ENCODE peak calls at places on chromosome 4, in seven cellular contexts. One of them, this sample, is unnamed.

GRCh38 chr4:67571975-67572374 is 13.4 kb downstream of the STAP1 start:
- DNase-seq in Panc1: no peak
- DNase-seq in effector memory CD4-positive, alpha-beta T cell: no peak
- DNase-seq in body of pancreas: no peak
- DNase-seq in uterus: no peak
- DNase-seq in breast epithelium: no peak
- DNase-seq in RWPE1: no peak
- DNase-seq in this sample: no peak

GRCh38 chr4:148203056-148203898 is 238.9 kb downstream of the NR3C2 start:
- DNase-seq in Panc1: no peak
- DNase-seq in effector memory CD4-positive, alpha-beta T cell: no peak
- DNase-seq in body of pancreas: peak
- DNase-seq in uterus: no peak
- DNase-seq in breast epithelium: no peak
- DNase-seq in RWPE1: no peak
- DNase-seq in this sample: no peak

GRCh38 chr4:186889876-186890643 is 166.4 kb upstream of the FAT1 start:
- DNase-seq in Panc1: no peak
- DNase-seq in effector memory CD4-positive, alpha-beta T cell: no peak
- DNase-seq in body of pancreas: no peak
- DNase-seq in uterus: no peak
- DNase-seq in breast epithelium: no peak
- DNase-seq in RWPE1: no peak
- DNase-seq in this sample: no peak

GRCh38 chr4:21507439-21507838 is 441.1 kb downstream of the KCNIP4 start:
- DNase-seq in Panc1: no peak
- DNase-seq in effector memory CD4-positive, alpha-beta T cell: no peak
- DNase-seq in body of pancreas: no peak
- DNase-seq in uterus: no peak
- DNase-seq in breast epithelium: no peak
- DNase-seq in RWPE1: peak
- DNase-seq in this sample: no peak

GRCh38 chr4:8523175-8523574 is 57.0 kb upstream of the GPR78 start:
- DNase-seq in Panc1: no peak
- DNase-seq in effector memory CD4-positive, alpha-beta T cell: no peak
- DNase-seq in body of pancreas: peak
- DNase-seq in uterus: no peak
- DNase-seq in breast epithelium: no peak
- DNase-seq in RWPE1: no peak
- DNase-seq in this sample: no peak

GRCh38 chr4:167885872-167886271 is 206.5 kb upstream of the ANXA10 start:
- DNase-seq in Panc1: no peak
- DNase-seq in effector memory CD4-positive, alpha-beta T cell: no peak
- DNase-seq in body of pancreas: no peak
- DNase-seq in uterus: no peak
- DNase-seq in breast epithelium: no peak
- DNase-seq in RWPE1: peak
- DNase-seq in this sample: no peak

GRCh38 chr4:39205000-39205399 is 22.7 kb downstream of the WDR19 start:
- DNase-seq in Panc1: no peak
- DNase-seq in effector memory CD4-positive, alpha-beta T cell: no peak
- DNase-seq in body of pancreas: no peak
- DNase-seq in uterus: no peak
- DNase-seq in breast epithelium: no peak
- DNase-seq in RWPE1: no peak
- DNase-seq in this sample: peak

GRCh38 chr4:122652379-122652778 is 31.5 kb upstream of the IL21 start:
- DNase-seq in Panc1: peak
- DNase-seq in effector memory CD4-positive, alpha-beta T cell: no peak
- DNase-seq in body of pancreas: peak
- DNase-seq in uterus: peak
- DNase-seq in breast epithelium: peak
- DNase-seq in RWPE1: peak
- DNase-seq in this sample: peak

GRCh38 chr4:143358923-143359694 is 22.4 kb downstream of the GAB1 start:
- DNase-seq in Panc1: no peak
- DNase-seq in effector memory CD4-positive, alpha-beta T cell: no peak
- DNase-seq in body of pancreas: peak
- DNase-seq in uterus: no peak
- DNase-seq in breast epithelium: peak
- DNase-seq in RWPE1: peak
- DNase-seq in this sample: no peak

GRCh38 chr4:86497980-86498379 is 96.1 kb upstream of the PTPN13 start:
- DNase-seq in Panc1: no peak
- DNase-seq in effector memory CD4-positive, alpha-beta T cell: no peak
- DNase-seq in body of pancreas: no peak
- DNase-seq in uterus: no peak
- DNase-seq in breast epithelium: peak
- DNase-seq in RWPE1: no peak
- DNase-seq in this sample: peak

GRCh38 chr4:146567396-146567795 is 45.7 kb upstream of the SLC10A7 start:
- DNase-seq in Panc1: no peak
- DNase-seq in effector memory CD4-positive, alpha-beta T cell: no peak
- DNase-seq in body of pancreas: no peak
- DNase-seq in uterus: no peak
- DNase-seq in breast epithelium: no peak
- DNase-seq in RWPE1: no peak
- DNase-seq in this sample: no peak

GRCh38 chr4:183333983-183334382 is 11.8 kb upstream of the CLDN24 start:
- DNase-seq in Panc1: no peak
- DNase-seq in effector memory CD4-positive, alpha-beta T cell: no peak
- DNase-seq in body of pancreas: no peak
- DNase-seq in uterus: no peak
- DNase-seq in breast epithelium: no peak
- DNase-seq in RWPE1: no peak
- DNase-seq in this sample: no peak

GRCh38 chr4:8159522-8160232 is 1.1 kb upstream of the ABLIM2 start:
- DNase-seq in Panc1: no peak
- DNase-seq in effector memory CD4-positive, alpha-beta T cell: no peak
- DNase-seq in body of pancreas: peak
- DNase-seq in uterus: no peak
- DNase-seq in breast epithelium: no peak
- DNase-seq in RWPE1: no peak
- DNase-seq in this sample: no peak

GRCh38 chr4:1593881-1594345 is 90.2 kb downstream of the FAM53A start:
- DNase-seq in Panc1: no peak
- DNase-seq in effector memory CD4-positive, alpha-beta T cell: no peak
- DNase-seq in body of pancreas: no peak
- DNase-seq in uterus: no peak
- DNase-seq in breast epithelium: no peak
- DNase-seq in RWPE1: no peak
- DNase-seq in this sample: no peak

GRCh38 chr4:87353592-87353991 is 30.9 kb upstream of the HSD17B13 start:
- DNase-seq in Panc1: no peak
- DNase-seq in effector memory CD4-positive, alpha-beta T cell: peak
- DNase-seq in body of pancreas: peak
- DNase-seq in uterus: peak
- DNase-seq in breast epithelium: no peak
- DNase-seq in RWPE1: peak
- DNase-seq in this sample: peak

GRCh38 chr4:142984871-142985585 is 138.9 kb upstream of the INPP4B start:
- DNase-seq in Panc1: no peak
- DNase-seq in effector memory CD4-positive, alpha-beta T cell: no peak
- DNase-seq in body of pancreas: no peak
- DNase-seq in uterus: no peak
- DNase-seq in breast epithelium: no peak
- DNase-seq in RWPE1: peak
- DNase-seq in this sample: no peak

GRCh38 chr4:2832981-2833670 is 10.5 kb upstream of the ADD1 start:
- DNase-seq in Panc1: no peak
- DNase-seq in effector memory CD4-positive, alpha-beta T cell: no peak
- DNase-seq in body of pancreas: no peak
- DNase-seq in uterus: no peak
- DNase-seq in breast epithelium: no peak
- DNase-seq in RWPE1: no peak
- DNase-seq in this sample: no peak

GRCh38 chr4:125041372-125041930 is 273.3 kb upstream of the FAT4 start:
- DNase-seq in Panc1: no peak
- DNase-seq in effector memory CD4-positive, alpha-beta T cell: no peak
- DNase-seq in body of pancreas: no peak
- DNase-seq in uterus: no peak
- DNase-seq in breast epithelium: no peak
- DNase-seq in RWPE1: peak
- DNase-seq in this sample: no peak

GRCh38 chr4:165493359-165493758 is 114.6 kb downstream of the CPE start:
- DNase-seq in Panc1: peak
- DNase-seq in effector memory CD4-positive, alpha-beta T cell: peak
- DNase-seq in body of pancreas: peak
- DNase-seq in uterus: peak
- DNase-seq in breast epithelium: no peak
- DNase-seq in RWPE1: peak
- DNase-seq in this sample: peak

GRCh38 chr4:92104506-92104905 is 199.3 kb upstream of the GRID2 start:
- DNase-seq in Panc1: no peak
- DNase-seq in effector memory CD4-positive, alpha-beta T cell: no peak
- DNase-seq in body of pancreas: no peak
- DNase-seq in uterus: no peak
- DNase-seq in breast epithelium: no peak
- DNase-seq in RWPE1: no peak
- DNase-seq in this sample: no peak

GRCh38 chr4:102169345-102169744 is 175.9 kb downstream of the SLC39A8 start:
- DNase-seq in Panc1: no peak
- DNase-seq in effector memory CD4-positive, alpha-beta T cell: no peak
- DNase-seq in body of pancreas: no peak
- DNase-seq in uterus: no peak
- DNase-seq in breast epithelium: no peak
- DNase-seq in RWPE1: no peak
- DNase-seq in this sample: no peak

GRCh38 chr4:10096201-10096975 is 20.2 kb downstream of the WDR1 start:
- DNase-seq in Panc1: peak
- DNase-seq in effector memory CD4-positive, alpha-beta T cell: peak
- DNase-seq in body of pancreas: peak
- DNase-seq in uterus: peak
- DNase-seq in breast epithelium: no peak
- DNase-seq in RWPE1: peak
- DNase-seq in this sample: peak

GRCh38 chr4:110107868-110108267 is 90.5 kb downstream of the ELOVL6 start:
- DNase-seq in Panc1: no peak
- DNase-seq in effector memory CD4-positive, alpha-beta T cell: no peak
- DNase-seq in body of pancreas: no peak
- DNase-seq in uterus: no peak
- DNase-seq in breast epithelium: no peak
- DNase-seq in RWPE1: no peak
- DNase-seq in this sample: no peak

GRCh38 chr4:110106946-110107325 is 91.5 kb downstream of the ELOVL6 start:
- DNase-seq in Panc1: no peak
- DNase-seq in effector memory CD4-positive, alpha-beta T cell: no peak
- DNase-seq in body of pancreas: no peak
- DNase-seq in uterus: no peak
- DNase-seq in breast epithelium: no peak
- DNase-seq in RWPE1: peak
- DNase-seq in this sample: no peak

GRCh38 chr4:110108960-110109359 is 89.5 kb downstream of the ELOVL6 start:
- DNase-seq in Panc1: no peak
- DNase-seq in effector memory CD4-positive, alpha-beta T cell: no peak
- DNase-seq in body of pancreas: no peak
- DNase-seq in uterus: no peak
- DNase-seq in breast epithelium: no peak
- DNase-seq in RWPE1: no peak
- DNase-seq in this sample: no peak

GRCh38 chr4:110109455-110109854 is 89.0 kb downstream of the ELOVL6 start:
- DNase-seq in Panc1: no peak
- DNase-seq in effector memory CD4-positive, alpha-beta T cell: no peak
- DNase-seq in body of pancreas: no peak
- DNase-seq in uterus: no peak
- DNase-seq in breast epithelium: no peak
- DNase-seq in RWPE1: no peak
- DNase-seq in this sample: no peak

GRCh38 chr4:110108470-110108869 is 89.9 kb downstream of the ELOVL6 start:
- DNase-seq in Panc1: no peak
- DNase-seq in effector memory CD4-positive, alpha-beta T cell: no peak
- DNase-seq in body of pancreas: no peak
- DNase-seq in uterus: no peak
- DNase-seq in breast epithelium: no peak
- DNase-seq in RWPE1: no peak
- DNase-seq in this sample: no peak
- H3K27ac ChIP-seq in Panc1: no peak
- H3K27ac ChIP-seq in effector memory CD4-positive, alpha-beta T cell: no peak
- H3K27ac ChIP-seq in body of pancreas: no peak
- H3K27ac ChIP-seq in uterus: no peak
- H3K27ac ChIP-seq in breast epithelium: no peak
- H3K27ac ChIP-seq in RWPE1: no peak
- H3K27ac ChIP-seq in this sample: no peak

DNA sequence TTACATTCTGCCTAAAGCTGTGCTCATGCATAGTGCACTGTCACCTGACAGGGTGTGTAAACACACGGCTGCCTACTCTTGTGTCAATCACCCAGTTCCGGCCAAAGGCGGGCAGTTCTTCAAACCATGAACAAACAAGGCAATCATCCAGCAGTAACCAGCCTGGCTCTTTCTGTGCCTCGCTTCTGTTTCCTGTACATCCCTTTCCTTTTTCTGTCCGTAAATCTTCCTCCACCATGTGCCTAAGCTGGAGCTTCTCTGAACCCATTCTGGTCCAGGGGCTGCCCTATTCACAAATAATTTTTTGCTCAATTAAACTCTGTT is 60.8 kb upstream of the CBR4 start:
- DNase-seq in Panc1: peak
- DNase-seq in effector memory CD4-positive, alpha-beta T cell: no peak
- DNase-seq in body of pancreas: peak
- DNase-seq in uterus: no peak
- DNase-seq in breast epithelium: peak
- DNase-seq in RWPE1: peak
- DNase-seq in this sample: no peak
- H3K27ac ChIP-seq in Panc1: peak
- H3K27ac ChIP-seq in effector memory CD4-positive, alpha-beta T cell: no peak
- H3K27ac ChIP-seq in body of pancreas: peak
- H3K27ac ChIP-seq in uterus: no peak
- H3K27ac ChIP-seq in breast epithelium: peak
- H3K27ac ChIP-seq in RWPE1: peak
- H3K27ac ChIP-seq in this sample: peak

GRCh38 chr4:13763707-13764106 is 136.2 kb upstream of the BOD1L1 start:
- DNase-seq in Panc1: no peak
- DNase-seq in effector memory CD4-positive, alpha-beta T cell: no peak
- DNase-seq in body of pancreas: no peak
- DNase-seq in uterus: no peak
- DNase-seq in breast epithelium: no peak
- DNase-seq in RWPE1: no peak
- DNase-seq in this sample: no peak
- H3K27ac ChIP-seq in Panc1: no peak
- H3K27ac ChIP-seq in effector memory CD4-positive, alpha-beta T cell: no peak
- H3K27ac ChIP-seq in body of pancreas: no peak
- H3K27ac ChIP-seq in uterus: no peak
- H3K27ac ChIP-seq in breast epithelium: no peak
- H3K27ac ChIP-seq in RWPE1: no peak
- H3K27ac ChIP-seq in this sample: no peak

DNA sequence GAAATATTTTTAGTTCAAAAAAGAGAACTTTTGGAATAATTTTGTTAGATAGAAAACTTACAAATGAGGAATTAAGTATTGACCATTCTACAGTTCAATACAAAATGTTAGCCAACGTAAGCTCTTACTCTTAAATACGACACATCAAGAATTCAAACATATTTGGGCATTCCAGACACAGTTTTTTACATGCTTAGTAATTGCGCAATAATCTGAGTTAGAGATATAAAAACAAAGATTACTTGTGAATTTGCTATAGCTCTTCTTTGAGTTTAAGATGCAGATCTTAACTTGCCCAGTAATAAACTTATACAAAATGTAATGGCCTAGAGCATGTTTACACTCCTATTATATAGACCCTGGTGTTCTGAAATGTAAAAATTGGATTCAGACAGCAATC is 1.2 kb downstream of the HPGDS start:
- DNase-seq in Panc1: no peak
- DNase-seq in effector memory CD4-positive, alpha-beta T cell: no peak
- DNase-seq in body of pancreas: no peak
- DNase-seq in uterus: no peak
- DNase-seq in breast epithelium: no peak
- DNase-seq in RWPE1: no peak
- DNase-seq in this sample: no peak
- H3K27ac ChIP-seq in Panc1: no peak
- H3K27ac ChIP-seq in effector memory CD4-positive, alpha-beta T cell: no peak
- H3K27ac ChIP-seq in body of pancreas: no peak
- H3K27ac ChIP-seq in uterus: no peak
- H3K27ac ChIP-seq in breast epithelium: no peak
- H3K27ac ChIP-seq in RWPE1: no peak
- H3K27ac ChIP-seq in this sample: no peak